ENCODE peak calls at places on chromosomes 6 and 20, in six cellular contexts. X is NCI-H774; C is stimulated activated CD8-positive, alpha-beta memory T cell treated with anti-CD3 and anti-CD28 coated beads, Interleukin-7, amount 100 ng/mL, for 1 hour; P is DND-41; M is ELR; F is smooth muscle cell of the brain vasculature. Q is an unnamed sample.

GRCh38 chr20:3681352-3681930 is 369 bp downstream of the ADAM33 start:
- DNase-seq in X (no peak), F (no peak), M (no peak), C (no peak), P (no peak), Q (no peak)

GRCh38 chr6:21732731-21733130 is 139.2 kb downstream of the SOX4 start:
- DNase-seq in C (no peak), M (no peak), X (no peak), P (no peak), F (no peak), Q (no peak)

GRCh38 chr20:57618091-57618765 is 2.0 kb downstream of the ZBP1 start:
- DNase-seq in C (no peak), F (no peak), M (peak), P (no peak), X (no peak), Q (no peak)

GRCh38 chr20:51480507-51481270 is 61.8 kb downstream of the NFATC2 start:
- DNase-seq in X (no peak), C (no peak), P (no peak), F (no peak), M (no peak), Q (no peak)

GRCh38 chr6:24313477-24314141 is 44.2 kb downstream of the DCDC2 start:
- DNase-seq in M (peak), C (no peak), X (no peak), P (no peak), F (no peak), Q (no peak)

GRCh38 chr6:53585208-53585903 is 40.5 kb upstream of the GCLC start:
- DNase-seq in F (no peak), M (no peak), X (no peak), C (no peak), P (no peak), Q (no peak)

GRCh38 chr6:45965007-45965406 is 50.7 kb downstream of the CLIC5 start:
- DNase-seq in X (peak), M (peak), P (no peak), C (no peak), F (no peak), Q (no peak)

GRCh38 chr6:52594216-52594615 is 17.4 kb upstream of the TRAM2 start:
- DNase-seq in C (no peak), P (no peak), M (no peak), X (no peak), F (no peak), Q (no peak)

GRCh38 chr6:11324453-11325023 is 92.1 kb upstream of the NEDD9 start:
- DNase-seq in M (no peak), F (no peak), P (no peak), C (no peak), X (no peak), Q (no peak)

GRCh38 chr6:4896401-4896800 is 107.4 kb downstream of the RPP40 start:
- DNase-seq in C (no peak), X (no peak), M (no peak), F (no peak), P (no peak), Q (no peak)

GRCh38 chr6:43669050-43669921 is 18.3 kb downstream of the MRPS18A start:
- DNase-seq in X (no peak), F (no peak), M (peak), C (no peak), P (no peak), Q (peak)

GRCh38 chr20:10524034-10524476 is 89.0 kb downstream of the SLX4IP start:
- DNase-seq in F (peak), P (no peak), C (no peak), M (no peak), X (no peak), Q (peak)

GRCh38 chr6:17932362-17932852 is 55.0 kb downstream of the KIF13A start:
- DNase-seq in P (no peak), C (no peak), X (no peak), F (no peak), M (peak), Q (no peak)

GRCh38 chr20:17624551-17625245 is 54.8 kb downstream of the DSTN start:
- DNase-seq in X (no peak), M (no peak), C (no peak), P (no peak), F (no peak), Q (no peak)

GRCh38 chr20:14191559-14191958 is 145.9 kb downstream of the FLRT3 start:
- DNase-seq in C (no peak), X (no peak), P (no peak), F (no peak), M (no peak), Q (no peak)

GRCh38 chr20:23187759-23188158 is 101.6 kb upstream of the CD93 start:
- DNase-seq in X (peak), F (no peak), P (no peak), C (no peak), M (no peak), Q (no peak)

GRCh38 chr20:6265204-6265904 is 142.5 kb upstream of the FERMT1 start:
- DNase-seq in M (peak), F (no peak), C (no peak), X (peak), P (no peak), Q (peak)

GRCh38 chr20:8803065-8803464 is 265.8 kb upstream of the PLCB4 start:
- DNase-seq in M (no peak), C (no peak), P (no peak), F (no peak), X (no peak), Q (no peak)

GRCh38 chr6:166691199-166691598 is 64.1 kb upstream of the RPS6KA2 start:
- DNase-seq in F (no peak), P (no peak), X (no peak), M (peak), C (no peak), Q (no peak)

GRCh38 chr20:48180637-48181036 is 395.4 kb upstream of the SULF2 start:
- DNase-seq in M (no peak), C (no peak), P (no peak), F (peak), X (no peak), Q (no peak)

GRCh38 chr6:3213334-3213695 is 14.1 kb downstream of the TUBB2B start:
- DNase-seq in X (no peak), M (no peak), F (no peak), C (no peak), P (no peak), Q (no peak)

GRCh38 chr20:64261138-64261537 is 5.6 kb downstream of the PCMTD2 start:
- DNase-seq in P (no peak), M (peak), F (no peak), X (no peak), C (no peak), Q (no peak)

Q was measured in Ammon's horn.